ENCODE peak calls at places on chromosome 3, in four cellular contexts. L is stimulated activated CD4-positive, alpha-beta T cell treated with anti-CD3 and anti-CD28 coated beads, Interleukin-1b, Interleukin-23, amount 100 ng/mL, for 1 hour; P is AG04450; N is skeletal muscle cell. W is an unnamed sample.

GRCh38 chr3:118909751-118910150 is 124.9 kb downstream of the IGSF11 start:
- DNase-seq in L (no peak), P (no peak), N (no peak), W (no peak)

GRCh38 chr3:88626426-88627120 is 476.8 kb downstream of the C3orf38 start:
- DNase-seq in L (no peak), P (no peak), N (no peak), W (no peak)

GRCh38 chr3:123397050-123397590 is 51.8 kb downstream of the ADCY5 start:
- DNase-seq in L (no peak), P (no peak), N (no peak), W (no peak)

GRCh38 chr3:126085276-126085675 is 1.4 kb upstream of the SLC41A3 start:
- DNase-seq in L (no peak), P (no peak), N (no peak), W (no peak)

GRCh38 chr3:68728343-68728742 is 204.0 kb downstream of the TAFA4 start:
- DNase-seq in L (no peak), P (no peak), N (no peak), W (no peak)

GRCh38 chr3:143526016-143526540 is 322.2 kb downstream of the SLC9A9 start:
- DNase-seq in L (no peak), P (no peak), N (no peak), W (no peak)

GRCh38 chr3:185688808-185689207 is 102.7 kb downstream of the SENP2 start:
- DNase-seq in L (no peak), P (peak), N (peak), W (peak)

GRCh38 chr3:197913981-197914380 is 36.0 kb upstream of the RPL35A start:
- DNase-seq in L (no peak), P (no peak), N (no peak), W (no peak)

GRCh38 chr3:36178018-36178417 is 202.3 kb upstream of the STAC start:
- DNase-seq in L (no peak), P (no peak), N (no peak), W (no peak)

GRCh38 chr3:67884345-67884744 is 229.9 kb upstream of the SUCLG2 start:
- DNase-seq in L (no peak), P (no peak), N (no peak), W (no peak)

GRCh38 chr3:134445631-134446030 is 40.2 kb downstream of the ANAPC13 start:
- DNase-seq in L (no peak), P (no peak), N (peak), W (no peak)

GRCh38 chr3:191557322-191557721 is 96.4 kb downstream of the PYDC2 start:
- DNase-seq in L (no peak), P (no peak), N (no peak), W (no peak)

GRCh38 chr3:29465836-29466235 is 185.0 kb downstream of the RBMS3 start:
- DNase-seq in L (no peak), P (peak), N (peak), W (peak)

GRCh38 chr3:19229086-19229485 is 80.8 kb downstream of the KCNH8 start:
- DNase-seq in L (no peak), P (no peak), N (no peak), W (no peak)

GRCh38 chr3:63791974-63792373 is 27.1 kb upstream of the C3orf49 start:
- DNase-seq in L (no peak), P (no peak), N (peak), W (peak)

GRCh38 chr3:131361464-131362421 is 19.8 kb upstream of the NUDT16 start:
- DNase-seq in L (no peak), P (no peak), N (no peak), W (no peak)

GRCh38 chr3:141469712-141470111 is 17.1 kb upstream of the RASA2 start:
- DNase-seq in L (no peak), P (no peak), N (no peak), W (no peak)

GRCh38 chr3:120487079-120487693 is 36.4 kb upstream of the FSTL1 start:
- DNase-seq in L (no peak), P (no peak), N (peak), W (peak)

GRCh38 chr3:194908432-194908966 is 222.8 kb downstream of the FAM43A start:
- DNase-seq in L (no peak), P (no peak), N (no peak), W (no peak)

GRCh38 chr3:37386627-37387230 is 212.3 kb upstream of the LRRFIP2 start:
- DNase-seq in L (no peak), P (peak), N (peak), W (no peak)

GRCh38 chr3:154059798-154060197 is 61.4 kb upstream of the ARHGEF26 start:
- DNase-seq in L (no peak), P (no peak), N (no peak), W (no peak)

GRCh38 chr3:185470323-185470722 is 28.5 kb downstream of the TMEM41A start:
- DNase-seq in L (no peak), P (no peak), N (no peak), W (no peak)

GRCh38 chr3:136994772-136995516 is 37.2 kb downstream of the IL20RB start:
- DNase-seq in L (no peak), P (no peak), N (peak), W (peak)

GRCh38 chr3:11567516-11568467 is 75.9 kb downstream of the VGLL4 start:
- DNase-seq in L (no peak), P (no peak), N (peak), W (peak)

GRCh38 chr3:48502728-48503168 is 1.2 kb downstream of the SHISA5 start:
- DNase-seq in L (no peak), P (no peak), N (no peak), W (no peak)

GRCh38 chr3:147299656-147300055 is 106.7 kb downstream of the ZIC4 start:
- DNase-seq in L (no peak), P (no peak), N (no peak), W (no peak)

GRCh38 chr3:134598813-134599563 is 51.8 kb downstream of the KY start:
- DNase-seq in L (no peak), P (no peak), N (no peak), W (no peak)

GRCh38 chr3:143603774-143604173 is 244.5 kb downstream of the SLC9A9 start:
- DNase-seq in L (no peak), P (no peak), N (no peak), W (no peak)

GRCh38 chr3:23994247-23994574 is 49.1 kb downstream of the NR1D2 start:
- DNase-seq in L (no peak), P (no peak), N (no peak), W (no peak)

GRCh38 chr3:175399156-175399840 is 540.2 kb downstream of the NAALADL2 start:
- DNase-seq in L (no peak), P (no peak), N (no peak), W (no peak)

GRCh38 chr3:49529567-49529966 is 24.7 kb upstream of the BSN start:
- DNase-seq in L (no peak), P (no peak), N (no peak), W (no peak)